ENCODE peak calls at places on chromosomes 4 and X, in five cellular contexts. I is MCF 10A, U is OCI-M1, F is sigmoid colon, T is hypothalamus. A is an unnamed sample.
A peak's percentile ranks its signal among the peaks of the same experiment; 100 is the strongest.

GRCh38 chr4:5399790-5400421 is 308.5 kb downstream of the EVC2 start:
- DNase-seq in I (peak; percentile 44), U (peak; percentile 4), F (no peak), T (no peak), A (no peak)

GRCh38 chrX:73987166-73987565 is 316.8 kb upstream of the ZCCHC13 start:
- DNase-seq in I (no peak), U (no peak), F (no peak), T (no peak), A (no peak)

GRCh38 chr4:23828779-23829178 is 61.1 kb downstream of the PPARGC1A start:
- DNase-seq in I (no peak), U (no peak), F (no peak), T (no peak), A (no peak)

GRCh38 chr4:31192372-31192771 is 472.2 kb downstream of the PCDH7 start:
- DNase-seq in I (no peak), U (no peak), F (no peak), T (no peak), A (no peak)

GRCh38 chr4:10006604-10007435 is 14.5 kb downstream of the SLC2A9 start:
- DNase-seq in I (peak; percentile 97), U (no peak), F (no peak), T (no peak), A (peak; percentile 75)

GRCh38 chr4:32022071-32022470 is 1301.9 kb downstream of the PCDH7 start:
- DNase-seq in I (no peak), U (peak; percentile 14), F (no peak), T (no peak), A (no peak)

GRCh38 chr4:5812506-5813229 is 80.2 kb downstream of the CRMP1 start:
- DNase-seq in I (peak; percentile 83), U (peak; percentile 67), F (peak; percentile 64), T (peak; percentile 9), A (no peak)

GRCh38 chrX:37314526-37314925 is 34.6 kb upstream of the PRRG1 start:
- DNase-seq in I (no peak), U (no peak), F (no peak), T (no peak), A (no peak)

GRCh38 chr4:74056858-74057562 is 18.5 kb upstream of the CXCL3 start:
- DNase-seq in I (peak; percentile 70), U (peak; percentile 96), F (no peak), T (no peak), A (no peak)

GRCh38 chrX:100636321-100636991 is at the start of gene TSPAN6:
- DNase-seq in I (peak; percentile 89), U (peak; percentile 2), F (peak; percentile 84), T (peak; percentile 60), A (peak; percentile 84)

GRCh38 chr4:3836041-3836801 is 70.0 kb downstream of the ADRA2C start:
- DNase-seq in I (no peak), U (no peak), F (no peak), T (no peak), A (no peak)

GRCh38 chr4:133390198-133390855 is 241.2 kb downstream of the PCDH10 start:
- DNase-seq in I (peak; percentile 21), U (no peak), F (peak; percentile 56), T (no peak), A (no peak)

GRCh38 chr4:138588501-138588900 is 346.4 kb upstream of the SLC7A11 start:
- DNase-seq in I (no peak), U (peak; percentile 25), F (no peak), T (no peak), A (no peak)